ENCODE peak calls at places on chromosome 5, in five cellular contexts. H is EL, P is nucleus accumbens, F is heart right ventricle, B is amygdala. Z is an unnamed sample.

GRCh38 chr5:177473461-177473991 is at the start of gene DBN1:
- DNase-seq in P (no peak), F (no peak), B (no peak), H (peak; percentile 64), Z (no peak)

GRCh38 chr5:115415143-115415491 is 118.7 kb upstream of the CCDC112 start:
- DNase-seq in P (peak; percentile 33), F (peak; percentile 36), B (no peak), H (peak; percentile 62), Z (no peak)

GRCh38 chr5:65835191-65835590 is 91.2 kb upstream of the ERBIN start:
- DNase-seq in P (no peak), B (no peak), F (no peak), H (no peak), Z (no peak)

GRCh38 chr5:142871880-142872200 is 101.7 kb downstream of the ARHGAP26 start:
- DNase-seq in F (peak; percentile 41), B (no peak), P (no peak), H (peak; percentile 42), Z (no peak)

GRCh38 chr5:169767938-169768337 is 130.9 kb downstream of the DOCK2 start:
- DNase-seq in B (no peak), P (no peak), H (no peak), F (peak; percentile 48), Z (no peak)

GRCh38 chr5:140253985-140254384 is 48.9 kb downstream of the PFDN1 start:
- DNase-seq in B (no peak), P (no peak), F (no peak), H (no peak), Z (no peak)

GRCh38 chr5:67065237-67065636 is 131.4 kb downstream of the CD180 start:
- DNase-seq in P (no peak), B (no peak), F (no peak), H (no peak), Z (no peak)

GRCh38 chr5:38316544-38317224 is 58.3 kb downstream of the EGFLAM start:
- DNase-seq in H (peak; percentile 78), B (no peak), P (no peak), F (peak; percentile 41), Z (no peak)

GRCh38 chr5:176538505-176538806 is 1.3 kb upstream of the RNF44 start:
- DNase-seq in F (no peak), B (no peak), P (no peak), H (no peak), Z (no peak)

GRCh38 chr5:83342475-83342874 is 129.1 kb upstream of the VCAN start:
- DNase-seq in H (no peak), F (no peak), B (no peak), P (no peak), Z (no peak)

GRCh38 chr5:99156688-99157087 is 227.9 kb upstream of the CHD1 start:
- DNase-seq in P (no peak), H (no peak), B (no peak), F (no peak), Z (no peak)

GRCh38 chr5:139698461-139699146 is 50.5 kb downstream of the CXXC5 start:
- DNase-seq in B (peak; percentile 75), P (peak; percentile 77), H (peak; percentile 65), F (peak; percentile 91), Z (no peak)

GRCh38 chr5:68246802-68247201 is 31.2 kb downstream of the PIK3R1 start:
- DNase-seq in F (no peak), P (no peak), H (no peak), B (no peak), Z (no peak)

GRCh38 chr5:52861368-52861767 is 73.7 kb downstream of the ITGA1 start:
- DNase-seq in H (no peak), F (no peak), P (no peak), B (no peak), Z (no peak)

GRCh38 chr5:59813761-59814562 is 79.6 kb downstream of the PDE4D start:
- DNase-seq in H (peak; percentile 73), P (no peak), B (no peak), F (no peak), Z (no peak)

GRCh38 chr5:69295088-69295754 is 37.4 kb downstream of the CCDC125 start:
- DNase-seq in P (no peak), B (no peak), H (peak; percentile 62), F (no peak), Z (no peak)

GRCh38 chr5:145855842-145856267 is 17.0 kb downstream of the GRXCR2 start:
- DNase-seq in H (no peak), F (no peak), B (no peak), P (no peak), Z (no peak)

GRCh38 chr5:149730620-149731331 is 666 bp downstream of the PPARGC1B start:
- DNase-seq in P (no peak), B (peak; percentile 50), H (peak; percentile 43), F (peak; percentile 62), Z (peak; percentile 31)

GRCh38 chr5:78776637-78777036 is 128.1 kb upstream of the LHFPL2 start:
- DNase-seq in B (no peak), F (no peak), H (peak; percentile 53), P (no peak), Z (no peak)

GRCh38 chr5:170302729-170303501 is 5.3 kb upstream of the LCP2 start:
- DNase-seq in H (no peak), B (no peak), F (peak; percentile 62), P (no peak), Z (no peak)

GRCh38 chr5:151298063-151298462 is 5.5 kb downstream of the SLC36A3 start:
- DNase-seq in P (no peak), H (peak; percentile 74), B (no peak), F (peak; percentile 9), Z (no peak)

GRCh38 chr5:69276422-69277174 is 41.9 kb downstream of the CDK7 start:
- DNase-seq in H (peak; percentile 74), P (no peak), B (no peak), F (no peak), Z (no peak)

GRCh38 chr5:157540707-157541451 is 34.7 kb downstream of the ADAM19 start:
- DNase-seq in F (peak; percentile 58), H (peak; percentile 72), P (no peak), B (no peak), Z (no peak)

GRCh38 chr5:173455599-173455957 is 127.4 kb upstream of the STC2 start:
- DNase-seq in H (no peak), F (no peak), P (no peak), B (no peak), Z (no peak)

GRCh38 chr5:439181-439580 is 3.8 kb upstream of the EXOC3 start:
- DNase-seq in H (no peak), F (no peak), P (no peak), B (no peak), Z (no peak)

GRCh38 chr5:179317411-179318192 is 27.7 kb downstream of the ADAMTS2 start:
- DNase-seq in H (no peak), F (no peak), B (no peak), P (no peak), Z (no peak)

GRCh38 chr5:56585973-56586740 is 229.2 kb upstream of the MAP3K1 start:
- DNase-seq in H (no peak), F (peak; percentile 74), B (no peak), P (no peak), Z (no peak)

Z was measured in C1 segment of cervical spinal cord.